ENCODE peak calls at places on chromosomes 3 and 15, in seven cellular contexts. H, G, P, I, T, O and U are unnamed samples.

GRCh38 chr15:73927003-73927475 is 777 bp downstream of the LOXL1 start:
- DNase-seq in H (no peak), G (no peak), P (no peak), I (no peak), T (peak), O (peak), U (no peak)

GRCh38 chr15:57298843-57299550 is 77.3 kb upstream of the CGNL1 start:
- DNase-seq in H (no peak), G (no peak), P (no peak), I (no peak), T (no peak), O (peak), U (no peak)

GRCh38 chr15:45645026-45645980 is 10.5 kb downstream of the SQOR start:
- DNase-seq in H (no peak), G (no peak), P (no peak), I (no peak), T (no peak), O (no peak), U (no peak)

GRCh38 chr3:117322866-117323265 is 613.3 kb downstream of the TUSC7 start:
- DNase-seq in H (no peak), G (no peak), P (no peak), I (no peak), T (no peak), O (no peak), U (peak)

GRCh38 chr15:35886765-35887164 is 340.8 kb upstream of the DPH6 start:
- DNase-seq in H (no peak), G (peak), P (no peak), I (no peak), T (no peak), O (no peak), U (no peak)

GRCh38 chr15:35669457-35670045 is 123.6 kb upstream of the DPH6 start:
- DNase-seq in H (no peak), G (no peak), P (no peak), I (no peak), T (no peak), O (no peak), U (no peak)

GRCh38 chr3:114417682-114418081 is 123.9 kb downstream of the TIGIT start:
- DNase-seq in H (no peak), G (no peak), P (no peak), I (no peak), T (no peak), O (no peak), U (no peak)

GRCh38 chr3:26118165-26118564 is 328.3 kb downstream of the OXSM start:
- DNase-seq in H (no peak), G (no peak), P (no peak), I (no peak), T (no peak), O (peak), U (peak)

GRCh38 chr15:23566070-23567050 is 886 bp downstream of the MKRN3 start:
- DNase-seq in H (peak), G (peak), P (no peak), I (peak), T (peak), O (no peak), U (no peak)

GRCh38 chr3:164332856-164333802 is 745.2 kb downstream of the SI start:
- DNase-seq in H (no peak), G (no peak), P (no peak), I (no peak), T (no peak), O (no peak), U (peak)

GRCh38 chr3:124688580-124689454 is 41.4 kb upstream of the UMPS start:
- DNase-seq in H (peak), G (peak), P (peak), I (peak), T (peak), O (peak), U (peak)

GRCh38 chr3:194540268-194540937 is 53.6 kb upstream of the ATP13A3 start:
- DNase-seq in H (no peak), G (no peak), P (no peak), I (no peak), T (no peak), O (no peak), U (no peak)

GRCh38 chr3:55244247-55244646 is 242.9 kb downstream of the WNT5A start:
- DNase-seq in H (no peak), G (no peak), P (no peak), I (no peak), T (no peak), O (no peak), U (no peak)

GRCh38 chr3:126034481-126035361 is 49.2 kb downstream of the SLC41A3 start:
- DNase-seq in H (no peak), G (peak), P (no peak), I (no peak), T (no peak), O (peak), U (no peak)

GRCh38 chr3:125116311-125117069 is 60.7 kb upstream of the HEG1 start:
- DNase-seq in H (no peak), G (no peak), P (no peak), I (no peak), T (no peak), O (no peak), U (no peak)

GRCh38 chr15:38516636-38517035 is 48.0 kb downstream of the RASGRP1 start:
- DNase-seq in H (no peak), G (no peak), P (no peak), I (no peak), T (no peak), O (no peak), U (no peak)

GRCh38 chr3:85081191-85081895 is 122.6 kb downstream of the CADM2 start:
- DNase-seq in H (no peak), G (no peak), P (no peak), I (no peak), T (no peak), O (no peak), U (no peak)

GRCh38 chr3:71066356-71066755 is 517.2 kb downstream of the FOXP1 start:
- DNase-seq in H (no peak), G (no peak), P (no peak), I (no peak), T (no peak), O (no peak), U (no peak)

GRCh38 chr3:13895155-13896105 is 15.6 kb upstream of the WNT7A start:
- DNase-seq in H (peak), G (peak), P (peak), I (peak), T (peak), O (peak), U (peak)
- H3K4me3 ChIP-seq in H (peak), G (peak), P (peak), I (peak), T (peak), O (peak), U (peak)

DNA sequence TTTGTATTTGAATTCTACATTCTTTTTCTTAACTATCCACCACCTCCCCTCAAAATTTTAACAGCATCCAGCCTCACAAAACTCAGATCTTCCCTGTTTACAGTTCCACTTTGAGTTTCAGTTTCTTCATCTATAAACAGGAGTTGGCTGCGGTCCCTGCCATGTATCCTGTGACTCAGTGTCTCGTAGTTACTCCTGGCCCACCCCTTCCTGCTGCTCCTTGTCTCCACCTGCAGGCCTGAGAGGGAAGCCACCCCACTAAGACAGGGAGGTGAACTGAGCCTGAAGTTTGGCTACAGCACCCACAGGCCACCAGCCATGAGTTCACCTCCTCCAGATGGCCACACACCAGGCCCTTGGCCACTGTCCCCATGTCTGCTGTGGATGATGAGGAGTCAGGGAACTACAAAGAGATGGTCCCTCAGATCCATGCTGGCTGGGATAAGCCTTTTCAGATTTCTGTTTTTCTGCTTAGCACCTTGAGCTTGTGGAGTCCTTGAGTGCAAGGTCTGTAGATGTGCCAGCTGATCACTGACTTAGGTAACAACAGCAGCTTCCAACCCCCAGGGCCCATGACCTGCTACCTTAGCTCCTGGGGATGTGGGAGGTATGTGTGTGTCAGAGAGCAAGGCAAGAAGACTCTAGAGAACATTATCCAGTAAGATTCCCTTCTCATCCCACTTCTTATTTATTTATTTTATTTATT is 37.5 kb downstream of the CD86 start:
- DNase-seq in H (no peak), G (no peak), P (no peak), I (peak), T (peak), O (no peak), U (peak)
- TF ChIP-seq YY1 in H (no peak), G (no peak), P (peak), I (no peak), T (no peak), O (no peak), U (no peak)

DNA sequence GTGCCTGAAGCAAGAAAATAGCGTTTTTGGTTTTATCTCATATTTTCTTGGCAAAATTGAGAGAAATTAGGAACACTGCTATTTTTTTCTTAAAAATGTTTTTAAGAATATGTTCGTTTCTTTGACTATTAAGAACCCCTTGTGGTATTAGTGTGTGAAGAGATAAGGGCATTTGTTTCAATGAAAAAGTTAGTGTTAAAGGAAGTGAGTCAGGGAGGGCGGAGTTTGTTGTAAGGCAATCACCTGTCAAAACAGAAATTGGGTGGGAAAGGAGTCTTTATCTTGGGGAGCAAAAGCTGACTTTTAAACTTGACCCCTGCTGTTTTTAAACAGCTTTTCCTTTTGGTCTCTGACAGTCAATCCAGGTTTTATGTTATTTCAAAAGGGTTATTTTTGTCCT is 4.2 kb downstream of the RAP2B start:
- DNase-seq in H (no peak), G (no peak), P (no peak), I (peak), T (no peak), O (no peak), U (no peak)
- H3K4me3 ChIP-seq in H (peak), G (peak), P (peak), I (peak), T (no peak), O (no peak), U (no peak)

GRCh38 chr3:23159929-23160328 is 43.2 kb upstream of the UBE2E2 start:
- DNase-seq in H (no peak), G (no peak), P (no peak), I (no peak), T (no peak), O (no peak), U (no peak)
- TF ChIP-seq YY1 in H (no peak), G (no peak), P (no peak), I (no peak), T (no peak), O (no peak), U (no peak)

GRCh38 chr15:96334705-96335428 is 4.4 kb downstream of the NR2F2 start:
- DNase-seq in H (no peak), G (no peak), P (no peak), I (no peak), T (no peak), O (no peak), U (no peak)
- H3K4me3 ChIP-seq in H (peak), G (no peak), P (no peak), I (peak), T (peak), O (no peak), U (no peak)

DNA sequence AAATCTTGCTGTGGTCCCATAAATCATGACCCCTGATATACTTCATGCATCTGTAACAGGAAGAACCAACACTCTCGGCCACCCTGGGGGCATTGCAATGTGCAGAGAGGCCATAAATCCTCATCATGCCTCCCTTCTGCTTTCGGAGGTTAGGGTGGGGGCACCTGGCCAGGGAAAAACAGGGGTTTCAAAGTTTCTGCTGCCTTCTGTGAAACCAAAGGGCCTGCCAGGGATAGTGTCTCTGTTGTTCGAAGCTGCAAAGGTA is 193.5 kb downstream of the TLE3 start:
- DNase-seq in H (no peak), G (peak), P (no peak), I (no peak), T (no peak), O (no peak), U (no peak)
- TF ChIP-seq YY1 in H (no peak), G (no peak), P (no peak), I (no peak), T (no peak), O (no peak), U (no peak)

DNA sequence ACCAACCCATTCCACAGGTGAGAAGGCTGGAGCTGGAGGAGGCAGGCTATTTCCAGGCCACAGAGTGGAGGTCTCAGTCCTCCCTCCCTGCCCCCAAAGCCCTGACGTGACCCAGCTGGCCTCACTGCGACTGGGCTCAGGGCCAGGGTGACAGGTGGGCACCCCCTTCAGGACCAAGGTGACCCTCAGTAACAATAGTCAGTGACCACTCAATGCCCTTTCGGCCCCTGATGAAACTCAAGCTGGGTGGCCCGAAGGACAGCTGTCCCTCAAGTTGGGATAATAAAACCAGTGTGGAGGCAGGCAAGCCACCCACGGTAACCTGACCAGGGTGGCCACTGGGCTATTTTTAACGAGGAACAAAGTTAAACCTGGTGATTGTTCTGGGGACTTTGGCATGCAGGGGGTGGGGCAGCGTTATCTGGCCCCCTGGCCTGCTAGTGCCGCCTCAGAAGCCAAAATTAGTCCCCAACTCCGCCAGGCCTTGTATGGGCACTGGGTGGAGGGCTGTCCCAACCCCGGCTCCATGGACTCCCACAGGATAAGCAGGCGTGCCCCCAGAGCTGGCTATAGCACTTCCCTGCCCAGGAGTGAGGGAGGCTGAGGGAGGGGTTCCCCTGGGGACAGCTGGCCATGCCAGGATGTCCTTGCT is 1.1 kb downstream of the TNNC1 start:
- DNase-seq in H (peak), G (no peak), P (no peak), I (no peak), T (no peak), O (no peak), U (no peak)
- H3K4me3 ChIP-seq in H (no peak), G (no peak), P (no peak), I (no peak), T (peak), O (no peak), U (no peak)

GRCh38 chr3:142849148-142849547 is 39.7 kb downstream of the PCOLCE2 start:
- DNase-seq in H (no peak), G (no peak), P (no peak), I (no peak), T (no peak), O (no peak), U (no peak)

GRCh38 chr3:142844339-142844977 is 44.4 kb downstream of the PCOLCE2 start:
- DNase-seq in H (peak), G (peak), P (no peak), I (peak), T (peak), O (no peak), U (no peak)

GRCh38 chr3:142850395-142851023 is 38.4 kb downstream of the PCOLCE2 start:
- DNase-seq in H (peak), G (no peak), P (no peak), I (peak), T (peak), O (no peak), U (no peak)

GRCh38 chr3:142852009-142852408 is 36.9 kb downstream of the PCOLCE2 start:
- DNase-seq in H (no peak), G (no peak), P (no peak), I (no peak), T (no peak), O (no peak), U (no peak)

DNA sequence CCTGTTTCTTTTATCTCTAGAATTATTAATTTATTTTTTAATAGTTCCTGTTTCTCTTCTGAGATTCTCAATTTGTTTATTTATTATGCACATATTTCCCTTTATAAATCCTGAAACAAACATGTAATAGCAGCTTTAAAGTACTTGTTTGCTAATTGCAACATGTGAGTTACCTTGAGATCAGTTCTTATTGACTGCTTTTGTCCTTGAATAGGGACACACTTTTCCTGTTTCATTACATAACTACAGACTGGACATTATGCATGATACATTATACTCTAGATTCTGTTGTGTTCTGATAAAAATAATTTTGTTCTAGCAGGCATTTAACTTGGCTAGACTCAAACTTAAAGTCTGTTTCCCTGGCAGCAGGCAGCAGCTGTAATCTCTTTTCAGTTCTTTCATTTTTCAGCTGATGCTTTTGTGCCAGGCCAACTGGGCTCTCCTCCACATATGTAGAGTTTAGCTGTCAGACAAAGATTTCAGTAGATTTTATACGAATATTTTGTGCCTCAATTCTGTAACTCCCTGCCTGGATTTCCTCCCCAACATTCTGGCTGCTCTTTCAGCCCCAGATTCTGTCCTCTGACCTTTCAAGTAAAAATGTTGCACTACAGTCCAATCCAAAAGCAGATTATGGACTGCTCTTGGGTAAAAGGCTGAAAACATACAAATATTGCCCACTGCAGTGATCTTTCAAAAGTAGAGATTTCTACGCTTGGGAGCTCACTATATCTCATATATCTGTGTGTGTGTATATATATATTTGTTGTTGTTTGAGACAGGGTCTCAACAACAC is 41.9 kb downstream of the PCOLCE2 start:
- DNase-seq in H (peak), G (no peak), P (no peak), I (no peak), T (no peak), O (no peak), U (no peak)
- TF ChIP-seq YY1 in H (no peak), G (no peak), P (no peak), I (no peak), T (no peak), O (no peak), U (no peak)